ENCODE peak calls at places on chromosomes 1 and 21, in seven cellular contexts. E is fibroblast of lung, O is MM.1S, F is mammary epithelial cell, T is mesenchymal stem cell, Z is GM23248, Q is neural progenitor cell. B is an unnamed sample.

GRCh38 chr1:34009340-34009975 is 145.6 kb downstream of the HMGB4 start:
- DNase-seq in E (no peak), F (no peak), Z (peak; percentile 12), O (no peak), T (no peak), Q (no peak), B (no peak)

GRCh38 chr1:147717051-147717705 is 43.2 kb downstream of the GJA5 start:
- DNase-seq in T (no peak), E (no peak), F (peak; percentile 91), Q (no peak), O (no peak), Z (no peak), B (no peak)

GRCh38 chr1:20194770-20195463 is 8.6 kb upstream of the PLA2G2C start:
- DNase-seq in E (peak; percentile 44), Q (peak; percentile 74), T (peak; percentile 56), Z (peak; percentile 78), O (peak; percentile 42), F (peak; percentile 46), B (peak; percentile 54)

GRCh38 chr1:170017478-170017877 is 57.0 kb downstream of the KIFAP3 start:
- DNase-seq in Z (no peak), E (no peak), F (no peak), T (no peak), Q (no peak), O (no peak), B (no peak)

GRCh38 chr1:18239671-18240070 is 132.1 kb downstream of the IGSF21 start:
- DNase-seq in Q (no peak), O (no peak), F (no peak), T (no peak), Z (peak; percentile 34), E (no peak), B (no peak)

GRCh38 chr21:45403825-45404725 is 890 bp upstream of the COL18A1 start:
- DNase-seq in T (peak; percentile 60), O (no peak), Q (peak; percentile 52), Z (peak; percentile 58), E (peak; percentile 67), F (peak; percentile 64), B (no peak)

GRCh38 chr1:27144920-27145661 is 9.8 kb downstream of the SLC9A1 start:
- DNase-seq in E (peak; percentile 82), O (no peak), Z (peak; percentile 82), Q (no peak), F (no peak), T (peak; percentile 77), B (peak; percentile 72)

GRCh38 chr1:176499671-176500070 is 36.7 kb downstream of the PAPPA2 start:
- DNase-seq in Z (peak; percentile 13), F (no peak), O (no peak), T (no peak), Q (no peak), E (no peak), B (no peak)

GRCh38 chr1:109927908-109928307 is 17.3 kb downstream of the CSF1 start:
- DNase-seq in T (peak; percentile 81), Q (no peak), E (peak; percentile 97), F (peak; percentile 37), O (no peak), Z (peak; percentile 37), B (peak; percentile 38)

GRCh38 chr1:3886106-3886670 is 13.9 kb downstream of the C1orf174 start:
- DNase-seq in O (no peak), F (no peak), Z (no peak), Q (no peak), T (no peak), E (no peak), B (no peak)

GRCh38 chr21:32131960-32132359 is 146.9 kb downstream of the MIS18A start:
- DNase-seq in O (no peak), Q (no peak), Z (peak; percentile 61), E (peak; percentile 9), F (no peak), T (peak; percentile 25), B (peak; percentile 19)

GRCh38 chr1:40306296-40306695 is 10.8 kb downstream of the COL9A2 start:
- DNase-seq in Q (no peak), E (no peak), F (no peak), T (no peak), O (no peak), Z (no peak), B (no peak)

GRCh38 chr1:24724345-24725208 is 20.7 kb upstream of the CLIC4 start:
- DNase-seq in F (peak; percentile 38), O (no peak), E (peak; percentile 76), Q (peak; percentile 40), T (peak; percentile 87), Z (peak; percentile 43), B (peak; percentile 49)

GRCh38 chr1:147389532-147390184 is 147.2 kb downstream of the CHD1L start:
- DNase-seq in F (peak; percentile 35), T (peak; percentile 52), Z (peak; percentile 66), Q (peak; percentile 68), E (peak; percentile 65), O (peak; percentile 71), B (peak; percentile 79)

GRCh38 chr1:68890736-68891135 is 393.9 kb upstream of the DEPDC1 start:
- DNase-seq in E (no peak), F (no peak), O (no peak), Z (no peak), Q (no peak), T (no peak), B (no peak)

GRCh38 chr1:15949453-15950245 is 26.3 kb downstream of the ZBTB17 start:
- DNase-seq in O (no peak), Q (peak; percentile 48), E (peak; percentile 94), Z (peak; percentile 99), F (peak; percentile 99), T (peak; percentile 99), B (peak; percentile 91)

GRCh38 chr1:65581120-65581519 is 160.7 kb downstream of the LEPR start:
- DNase-seq in E (peak; percentile 6), F (no peak), O (no peak), Z (peak; percentile 3), T (peak; percentile 22), Q (no peak), B (peak; percentile 24)

GRCh38 chr1:202642619-202643291 is 67.5 kb downstream of the SYT2 start:
- DNase-seq in Q (peak; percentile 44), F (no peak), O (no peak), Z (no peak), T (no peak), E (no peak), B (peak; percentile 8)

GRCh38 chr21:35335951-35336446 is 286.9 kb upstream of the RUNX1 start:
- DNase-seq in F (no peak), E (no peak), Z (no peak), T (no peak), Q (no peak), O (no peak), B (no peak)

GRCh38 chr1:155070721-155071556 is 7.4 kb downstream of the EFNA4 start:
- DNase-seq in E (peak; percentile 61), F (no peak), T (peak; percentile 73), Z (peak; percentile 95), O (peak; percentile 80), Q (peak; percentile 95), B (peak; percentile 78)

GRCh38 chr1:27591622-27592021 is 12.3 kb downstream of the AHDC1 start:
- DNase-seq in E (peak; percentile 53), Z (peak; percentile 52), F (no peak), Q (no peak), T (no peak), O (no peak), B (no peak)

GRCh38 chr1:33007190-33008050 is 29.3 kb downstream of the AK2 start:
- DNase-seq in Z (peak; percentile 96), O (no peak), F (peak; percentile 93), E (peak; percentile 90), Q (peak; percentile 44), T (peak; percentile 88), B (peak; percentile 92)

GRCh38 chr21:45875881-45876280 is 105.7 kb upstream of the COL6A1 start:
- DNase-seq in T (no peak), O (no peak), Z (no peak), E (no peak), Q (no peak), F (no peak), B (no peak)

GRCh38 chr1:229129306-229130027 is 141.4 kb upstream of the RAB4A start:
- DNase-seq in Z (no peak), F (no peak), T (no peak), O (no peak), E (no peak), Q (no peak), B (no peak)

GRCh38 chr1:202998836-202999750 is 8.1 kb upstream of the TMEM183A start:
- DNase-seq in O (peak; percentile 85), Q (peak; percentile 72), F (peak; percentile 28), T (peak; percentile 57), Z (peak; percentile 68), E (peak; percentile 63), B (peak; percentile 84)

GRCh38 chr1:22166439-22166838 is 23.5 kb upstream of the WNT4 start:
- DNase-seq in Z (no peak), T (no peak), Q (no peak), O (no peak), E (no peak), F (peak; percentile 37), B (no peak)
- H3K9ac ChIP-seq in Z (no peak overlapping the region), T (no peak overlapping the region), Q (no peak overlapping the region), O (no peak overlapping the region), E (no peak overlapping the region), F (no peak overlapping the region), B (no peak overlapping the region)

DNA sequence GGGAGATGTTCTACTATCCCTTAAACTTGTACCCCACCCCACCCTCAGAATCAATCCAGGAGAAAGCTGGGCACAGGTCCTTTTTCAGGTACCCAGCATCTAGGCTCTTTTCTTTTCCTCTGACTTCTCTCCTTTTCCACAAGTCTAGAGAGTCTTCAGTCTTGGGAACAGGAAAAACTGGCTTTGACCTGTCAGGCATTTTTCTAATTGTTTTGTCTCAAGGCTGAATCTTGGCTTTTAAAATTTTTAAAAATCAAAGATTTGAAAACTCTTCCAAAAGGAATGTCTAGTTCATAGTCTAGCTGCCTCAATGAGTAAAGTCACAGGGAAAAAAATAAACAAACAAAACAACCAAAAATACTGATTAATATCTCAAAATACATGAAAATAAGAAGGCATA is 161.5 kb downstream of the HFM1 start:
- DNase-seq in F (no peak), T (no peak), Z (no peak), E (no peak), Q (no peak), O (no peak), B (no peak)
- H3K9ac ChIP-seq in F (no peak overlapping the region), T (no peak overlapping the region), Z (no peak overlapping the region), E (no peak overlapping the region), Q (no peak overlapping the region), O (no peak overlapping the region), B (no peak overlapping the region)

GRCh38 chr1:224874775-224875174 is 54.7 kb upstream of the DNAH14 start:
- DNase-seq in E (peak; percentile 35), Z (no peak), O (no peak), F (no peak), T (no peak), Q (peak; percentile 17), B (no peak)
- H3K9ac ChIP-seq in E (no peak overlapping the region), Z (no peak overlapping the region), O (no peak overlapping the region), F (no peak overlapping the region), T (no peak overlapping the region), Q (no peak overlapping the region), B (no peak overlapping the region)

DNA sequence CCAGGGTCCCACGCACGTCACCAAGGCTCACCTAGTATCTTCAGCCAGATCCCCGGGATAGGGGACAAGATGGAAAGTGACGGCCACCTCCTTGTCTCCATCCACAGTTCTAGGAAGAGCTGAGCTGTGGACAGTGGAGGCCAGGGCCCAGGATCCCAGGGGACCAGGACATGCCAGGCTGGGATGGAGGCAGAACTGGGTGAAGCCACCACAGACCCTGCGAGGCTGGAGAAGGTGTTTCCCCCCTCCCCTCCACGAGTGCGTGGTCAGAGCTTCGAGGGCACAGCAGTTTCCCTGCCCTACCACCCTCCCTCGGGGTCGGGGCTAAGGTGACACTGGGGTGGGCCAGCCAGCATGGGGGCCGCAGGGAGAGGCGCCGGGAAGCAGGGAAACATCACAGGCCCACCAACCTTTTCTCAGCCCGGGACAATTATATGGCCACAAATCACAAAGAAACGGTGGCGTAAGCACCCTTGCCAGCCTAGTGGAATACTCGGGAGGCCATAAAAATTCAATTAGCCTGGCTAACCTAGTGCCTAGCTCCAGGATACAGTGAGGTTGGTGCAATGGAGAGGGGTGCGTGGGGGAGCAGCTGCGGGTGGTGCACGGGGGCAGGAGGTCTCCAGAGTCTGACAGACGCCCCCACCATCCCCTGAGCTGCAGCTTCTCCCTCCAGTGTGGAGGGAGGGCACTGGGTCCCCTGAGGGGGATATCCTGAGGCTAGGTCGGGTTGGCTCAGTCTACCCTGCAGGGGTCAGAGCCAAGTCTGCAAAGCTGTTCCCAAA is 13.4 kb downstream of the DRAXIN start:
- DNase-seq in E (no peak), T (no peak), O (no peak), Q (no peak), Z (no peak), F (no peak), B (no peak)
- H3K9ac ChIP-seq in E (no peak overlapping the region), T (no peak overlapping the region), O (no peak overlapping the region), Q (no peak overlapping the region), Z (no peak overlapping the region), F (no peak overlapping the region), B (no peak overlapping the region)